ENCODE peak calls at places on chromosomes 7 and 10, in ten cellular contexts. X is effector CD4-positive, alpha-beta T cell; A is renal cortical epithelial cell; I is thoracic aorta; Y is NCI-H226; O is activated CD8-positive, alpha-beta memory T cell treated with anti-CD3 and anti-CD28 coated beads for 24 hours; D is AG09309; E is NCI-H510A; K is colonic mucosa; W is iris pigment epithelial cell. C is an unnamed sample.

GRCh38 chr7:157700237-157701005 is 363.6 kb downstream of the DNAJB6 start:
- DNase-seq in X (no peak), A (no peak), I (no peak), Y (no peak), O (no peak), D (no peak), E (no peak), K (no peak), W (no peak), C (no peak)

GRCh38 chr10:91416339-91416868 is 6.3 kb downstream of the HECTD2 start:
- DNase-seq in X (no peak), A (peak), I (no peak), Y (no peak), O (no peak), D (no peak), E (no peak), K (no peak), W (no peak), C (no peak)

GRCh38 chr10:31090894-31091607 is 59.4 kb upstream of the ZNF438 start:
- DNase-seq in X (no peak), A (peak), I (no peak), Y (peak), O (no peak), D (no peak), E (no peak), K (no peak), W (peak), C (peak)

GRCh38 chr10:32650246-32650655 is 204.3 kb downstream of the CCDC7 start:
- DNase-seq in X (no peak), A (peak), I (no peak), Y (no peak), O (no peak), D (peak), E (no peak), K (no peak), W (no peak), C (no peak)

GRCh38 chr10:97186911-97187310 is 1.2 kb upstream of the SLIT1 start:
- DNase-seq in X (no peak), A (no peak), I (no peak), Y (no peak), O (no peak), D (no peak), E (no peak), K (no peak), W (no peak), C (no peak)

GRCh38 chr7:47422631-47423030 is 159.3 kb downstream of the TNS3 start:
- DNase-seq in X (no peak), A (no peak), I (no peak), Y (no peak), O (no peak), D (no peak), E (no peak), K (no peak), W (no peak), C (no peak)

GRCh38 chr10:112027881-112028280 is 155.7 kb downstream of the GPAM start:
- DNase-seq in X (no peak), A (no peak), I (no peak), Y (no peak), O (no peak), D (no peak), E (no peak), K (no peak), W (no peak), C (no peak)

GRCh38 chr7:18320422-18320821 is 175.1 kb upstream of the HDAC9 start:
- DNase-seq in X (no peak), A (peak), I (no peak), Y (peak), O (no peak), D (no peak), E (no peak), K (no peak), W (no peak), C (no peak)

GRCh38 chr10:61164458-61165160 is 220.6 kb upstream of the RHOBTB1 start:
- DNase-seq in X (no peak), A (peak), I (no peak), Y (no peak), O (no peak), D (no peak), E (no peak), K (no peak), W (peak), C (no peak)

GRCh38 chr10:95814011-95814727 is 58.2 kb downstream of the ENTPD1 start:
- DNase-seq in X (no peak), A (peak), I (no peak), Y (no peak), O (no peak), D (peak), E (no peak), K (peak), W (peak), C (no peak)

GRCh38 chr10:69787681-69788080 is 14.0 kb upstream of the COL13A1 start:
- DNase-seq in X (no peak), A (no peak), I (no peak), Y (no peak), O (no peak), D (no peak), E (no peak), K (no peak), W (no peak), C (no peak)

GRCh38 chr10:95864906-95865813 is 42.6 kb upstream of the CC2D2B start:
- DNase-seq in X (peak), A (peak), I (no peak), Y (peak), O (peak), D (peak), E (no peak), K (peak), W (peak), C (peak)

GRCh38 chr7:157558061-157558460 is 221.3 kb downstream of the DNAJB6 start:
- DNase-seq in X (no peak), A (no peak), I (no peak), Y (no peak), O (no peak), D (no peak), E (no peak), K (no peak), W (no peak), C (no peak)

GRCh38 chr7:33076737-33077136 is 14.2 kb upstream of the NT5C3A start:
- DNase-seq in X (no peak), A (peak), I (no peak), Y (peak), O (no peak), D (no peak), E (no peak), K (no peak), W (no peak), C (no peak)

GRCh38 chr10:127414024-127414423 is 135.1 kb upstream of the NPS start:
- DNase-seq in X (no peak), A (no peak), I (no peak), Y (no peak), O (no peak), D (no peak), E (no peak), K (no peak), W (no peak), C (no peak)

GRCh38 chr10:104251443-104251842 is 3.2 kb upstream of the GSTO1 start:
- DNase-seq in X (no peak), A (no peak), I (no peak), Y (no peak), O (no peak), D (no peak), E (no peak), K (no peak), W (no peak), C (no peak)

GRCh38 chr7:126394406-126394805 is 858.3 kb downstream of the GRM8 start:
- DNase-seq in X (no peak), A (peak), I (no peak), Y (peak), O (no peak), D (no peak), E (no peak), K (no peak), W (no peak), C (no peak)

GRCh38 chr10:119401671-119402395 is 140.7 kb downstream of the RGS10 start:
- DNase-seq in X (no peak), A (peak), I (peak), Y (peak), O (no peak), D (peak), E (no peak), K (peak), W (peak), C (no peak)

GRCh38 chr10:69051303-69051702 is 36.6 kb upstream of the SRGN start:
- DNase-seq in X (no peak), A (no peak), I (no peak), Y (no peak), O (no peak), D (no peak), E (no peak), K (no peak), W (peak), C (peak)

GRCh38 chr7:17027803-17028163 is 146.0 kb upstream of the AGR3 start:
- DNase-seq in X (no peak), A (no peak), I (no peak), Y (no peak), O (no peak), D (no peak), E (no peak), K (no peak), W (no peak), C (no peak)

GRCh38 chr10:102065561-102066420 is 642 bp downstream of the HPS6 start:
- DNase-seq in X (no peak), A (no peak), I (no peak), Y (no peak), O (peak), D (no peak), E (peak), K (peak), W (peak), C (peak)

GRCh38 chr10:22931948-22932347 is 4.1 kb downstream of the ARMC3 start:
- DNase-seq in X (no peak), A (peak), I (no peak), Y (peak), O (no peak), D (no peak), E (no peak), K (no peak), W (peak), C (no peak)

GRCh38 chr10:115028419-115028818 is 64.7 kb upstream of the ATRNL1 start:
- DNase-seq in X (no peak), A (no peak), I (no peak), Y (no peak), O (no peak), D (no peak), E (no peak), K (no peak), W (no peak), C (no peak)

GRCh38 chr7:39428221-39428620 is 138.0 kb upstream of the YAE1 start:
- DNase-seq in X (no peak), A (peak), I (no peak), Y (peak), O (no peak), D (peak), E (no peak), K (no peak), W (peak), C (no peak)

GRCh38 chr7:27112361-27112760 is 9.9 kb upstream of the HOXA2 start:
- DNase-seq in X (no peak), A (no peak), I (no peak), Y (no peak), O (no peak), D (no peak), E (no peak), K (no peak), W (no peak), C (no peak)

GRCh38 chr10:62626817-62627216 is 177.7 kb upstream of the ADO start:
- DNase-seq in X (no peak), A (peak), I (no peak), Y (no peak), O (peak), D (no peak), E (no peak), K (no peak), W (peak), C (peak)

GRCh38 chr7:99404235-99404976 is 4.0 kb downstream of the PDAP1 start:
- DNase-seq in X (no peak), A (no peak), I (no peak), Y (no peak), O (no peak), D (no peak), E (no peak), K (no peak), W (peak), C (no peak)

GRCh38 chr10:86292462-86293322 is 73.9 kb downstream of the GRID1 start:
- DNase-seq in X (no peak), A (no peak), I (no peak), Y (no peak), O (peak), D (no peak), E (no peak), K (peak), W (no peak), C (no peak)

GRCh38 chr10:89502556-89502955 is 32.8 kb downstream of the SLC16A12 start:
- DNase-seq in X (no peak), A (no peak), I (no peak), Y (peak), O (no peak), D (no peak), E (no peak), K (no peak), W (peak), C (no peak)

GRCh38 chr7:40221836-40222235 is 87.0 kb downstream of the SUGCT start:
- DNase-seq in X (no peak), A (peak), I (no peak), Y (peak), O (no peak), D (peak), E (no peak), K (no peak), W (peak), C (no peak)

GRCh38 chr10:124743188-124744046 is 761 bp downstream of the FAM53B start:
- DNase-seq in X (no peak), A (no peak), I (no peak), Y (no peak), O (peak), D (no peak), E (no peak), K (peak), W (peak), C (peak)

GRCh38 chr7:106730021-106730420 is 69.1 kb upstream of the CCDC71L start:
- DNase-seq in X (no peak), A (no peak), I (no peak), Y (peak), O (no peak), D (no peak), E (no peak), K (no peak), W (no peak), C (peak)

GRCh38 chr10:125066704-125067447 is 93.5 kb downstream of the CTBP2 start:
- DNase-seq in X (no peak), A (no peak), I (no peak), Y (no peak), O (no peak), D (no peak), E (no peak), K (no peak), W (no peak), C (no peak)